ENCODE peak calls at places on chromosomes 13 and 19, in eight cellular contexts. One of them, this sample, is unnamed.

GRCh38 chr19:5060591-5061339 is 91.9 kb downstream of the KDM4B start:
- DNase-seq in GM12865: no peak
- DNase-seq in NCI-H1105: no peak
- DNase-seq in germinal center: no peak
- DNase-seq in NCI-H1436: no peak
- DNase-seq in activated CD8-positive, alpha-beta memory T cell treated with anti-CD3 and anti-CD28 coated beads for 48 hours: no peak
- DNase-seq in esophagus muscularis mucosa: no peak
- DNase-seq in activated T-helper 1 cell treated with anti-CD3 and anti-CD28 coated beads, Interleukin-2, amount 50 U/mL, for 16 hours: no peak
- DNase-seq in this sample: no peak

GRCh38 chr19:5091576-5092215 is 122.8 kb downstream of the KDM4B start:
- DNase-seq in GM12865: no peak
- DNase-seq in NCI-H1105: no peak
- DNase-seq in germinal center: no peak
- DNase-seq in NCI-H1436: no peak
- DNase-seq in activated CD8-positive, alpha-beta memory T cell treated with anti-CD3 and anti-CD28 coated beads for 48 hours: no peak
- DNase-seq in esophagus muscularis mucosa: no peak
- DNase-seq in activated T-helper 1 cell treated with anti-CD3 and anti-CD28 coated beads, Interleukin-2, amount 50 U/mL, for 16 hours: no peak
- DNase-seq in this sample: no peak

GRCh38 chr19:54096642-54097106 is 3.9 kb downstream of the OSCAR start:
- DNase-seq in GM12865: no peak
- DNase-seq in NCI-H1105: no peak
- DNase-seq in germinal center: no peak
- DNase-seq in NCI-H1436: no peak
- DNase-seq in activated CD8-positive, alpha-beta memory T cell treated with anti-CD3 and anti-CD28 coated beads for 48 hours: no peak
- DNase-seq in esophagus muscularis mucosa: no peak
- DNase-seq in activated T-helper 1 cell treated with anti-CD3 and anti-CD28 coated beads, Interleukin-2, amount 50 U/mL, for 16 hours: no peak
- DNase-seq in this sample: no peak

GRCh38 chr19:954672-955494 is 29.0 kb downstream of the ARID3A start:
- DNase-seq in GM12865: peak; percentile 94
- DNase-seq in NCI-H1105: no peak
- DNase-seq in germinal center: peak; percentile 40
- DNase-seq in NCI-H1436: no peak
- DNase-seq in activated CD8-positive, alpha-beta memory T cell treated with anti-CD3 and anti-CD28 coated beads for 48 hours: no peak
- DNase-seq in esophagus muscularis mucosa: no peak
- DNase-seq in activated T-helper 1 cell treated with anti-CD3 and anti-CD28 coated beads, Interleukin-2, amount 50 U/mL, for 16 hours: no peak
- DNase-seq in this sample: no peak

GRCh38 chr13:40558656-40559055 is 107.8 kb downstream of the FOXO1 start:
- DNase-seq in GM12865: no peak
- DNase-seq in NCI-H1105: no peak
- DNase-seq in germinal center: no peak
- DNase-seq in NCI-H1436: no peak
- DNase-seq in activated CD8-positive, alpha-beta memory T cell treated with anti-CD3 and anti-CD28 coated beads for 48 hours: no peak
- DNase-seq in esophagus muscularis mucosa: no peak
- DNase-seq in activated T-helper 1 cell treated with anti-CD3 and anti-CD28 coated beads, Interleukin-2, amount 50 U/mL, for 16 hours: no peak
- DNase-seq in this sample: no peak

GRCh38 chr19:40928859-40929258 is 46.8 kb upstream of the CYP2A7 start:
- DNase-seq in GM12865: no peak
- DNase-seq in NCI-H1105: no peak
- DNase-seq in germinal center: no peak
- DNase-seq in NCI-H1436: no peak
- DNase-seq in activated CD8-positive, alpha-beta memory T cell treated with anti-CD3 and anti-CD28 coated beads for 48 hours: no peak
- DNase-seq in esophagus muscularis mucosa: no peak
- DNase-seq in activated T-helper 1 cell treated with anti-CD3 and anti-CD28 coated beads, Interleukin-2, amount 50 U/mL, for 16 hours: no peak
- DNase-seq in this sample: no peak

GRCh38 chr13:35144496-35144895 is 202.4 kb downstream of the NBEA start:
- DNase-seq in GM12865: no peak
- DNase-seq in NCI-H1105: no peak
- DNase-seq in germinal center: no peak
- DNase-seq in NCI-H1436: no peak
- DNase-seq in activated CD8-positive, alpha-beta memory T cell treated with anti-CD3 and anti-CD28 coated beads for 48 hours: no peak
- DNase-seq in esophagus muscularis mucosa: no peak
- DNase-seq in activated T-helper 1 cell treated with anti-CD3 and anti-CD28 coated beads, Interleukin-2, amount 50 U/mL, for 16 hours: no peak
- DNase-seq in this sample: peak; percentile 75

GRCh38 chr19:12965017-12965811 is 4.2 kb upstream of the DAND5 start:
- DNase-seq in GM12865: peak; percentile 83
- DNase-seq in NCI-H1105: peak; percentile 73
- DNase-seq in germinal center: peak; percentile 81
- DNase-seq in NCI-H1436: peak; percentile 73
- DNase-seq in activated CD8-positive, alpha-beta memory T cell treated with anti-CD3 and anti-CD28 coated beads for 48 hours: peak; percentile 71
- DNase-seq in esophagus muscularis mucosa: no peak
- DNase-seq in activated T-helper 1 cell treated with anti-CD3 and anti-CD28 coated beads, Interleukin-2, amount 50 U/mL, for 16 hours: peak; percentile 66
- DNase-seq in this sample: peak; percentile 68

GRCh38 chr13:33483471-33483870 is 197.9 kb upstream of the STARD13 start:
- DNase-seq in GM12865: no peak
- DNase-seq in NCI-H1105: no peak
- DNase-seq in germinal center: no peak
- DNase-seq in NCI-H1436: no peak
- DNase-seq in activated CD8-positive, alpha-beta memory T cell treated with anti-CD3 and anti-CD28 coated beads for 48 hours: no peak
- DNase-seq in esophagus muscularis mucosa: no peak
- DNase-seq in activated T-helper 1 cell treated with anti-CD3 and anti-CD28 coated beads, Interleukin-2, amount 50 U/mL, for 16 hours: no peak
- DNase-seq in this sample: no peak

GRCh38 chr13:96858133-96858826 is 136.0 kb downstream of the OXGR1 start:
- DNase-seq in GM12865: no peak
- DNase-seq in NCI-H1105: no peak
- DNase-seq in germinal center: no peak
- DNase-seq in NCI-H1436: no peak
- DNase-seq in activated CD8-positive, alpha-beta memory T cell treated with anti-CD3 and anti-CD28 coated beads for 48 hours: no peak
- DNase-seq in esophagus muscularis mucosa: no peak
- DNase-seq in activated T-helper 1 cell treated with anti-CD3 and anti-CD28 coated beads, Interleukin-2, amount 50 U/mL, for 16 hours: no peak
- DNase-seq in this sample: no peak

GRCh38 chr19:52527954-52528326 is 472 bp downstream of the ZNF808 start:
- DNase-seq in GM12865: peak; percentile 2
- DNase-seq in NCI-H1105: no peak
- DNase-seq in germinal center: no peak
- DNase-seq in NCI-H1436: no peak
- DNase-seq in activated CD8-positive, alpha-beta memory T cell treated with anti-CD3 and anti-CD28 coated beads for 48 hours: no peak
- DNase-seq in esophagus muscularis mucosa: no peak
- DNase-seq in activated T-helper 1 cell treated with anti-CD3 and anti-CD28 coated beads, Interleukin-2, amount 50 U/mL, for 16 hours: peak; percentile 0
- DNase-seq in this sample: no peak

GRCh38 chr13:92769064-92769463 is 457.5 kb upstream of the GPC6 start:
- DNase-seq in GM12865: no peak
- DNase-seq in NCI-H1105: no peak
- DNase-seq in germinal center: no peak
- DNase-seq in NCI-H1436: no peak
- DNase-seq in activated CD8-positive, alpha-beta memory T cell treated with anti-CD3 and anti-CD28 coated beads for 48 hours: no peak
- DNase-seq in esophagus muscularis mucosa: no peak
- DNase-seq in activated T-helper 1 cell treated with anti-CD3 and anti-CD28 coated beads, Interleukin-2, amount 50 U/mL, for 16 hours: no peak
- DNase-seq in this sample: peak; percentile 54

GRCh38 chr19:39140594-39140993 is 15.0 kb downstream of the PAK4 start:
- DNase-seq in GM12865: no peak
- DNase-seq in NCI-H1105: no peak
- DNase-seq in germinal center: no peak
- DNase-seq in NCI-H1436: no peak
- DNase-seq in activated CD8-positive, alpha-beta memory T cell treated with anti-CD3 and anti-CD28 coated beads for 48 hours: no peak
- DNase-seq in esophagus muscularis mucosa: no peak
- DNase-seq in activated T-helper 1 cell treated with anti-CD3 and anti-CD28 coated beads, Interleukin-2, amount 50 U/mL, for 16 hours: no peak
- DNase-seq in this sample: no peak

This sample was measured in MV-4-11.